ENCODE peak calls at places on chromosomes 1 and 21, in eight cellular contexts. R is aorta; D is CD8-positive, alpha-beta memory T cell; W is pancreas; G is tibial nerve; S is NT2/D1; P is IMR-90; U is body of pancreas. Z is an unnamed sample. For H3K9me3 and H3K27me3, the result is how much of the 10 kb centered on the place peaks cover.

GRCh38 chr1:26537951-26538352 is 8.4 kb downstream of the RPS6KA1 start:
- DNase-seq in R (no peak), D (no peak), W (no peak), G (no peak), S (no peak), P (peak), U (no peak), Z (no peak)

GRCh38 chr1:98422821-98423220 is 238.7 kb upstream of the SNX7 start:
- DNase-seq in R (no peak), D (no peak), W (no peak), G (no peak), S (no peak), P (no peak), U (no peak), Z (no peak)

GRCh38 chr1:25566730-25567341 is 23.4 kb downstream of the LDLRAP1 start:
- DNase-seq in R (no peak), D (no peak), W (no peak), G (peak), S (no peak), P (peak), U (no peak), Z (peak)

GRCh38 chr1:14909273-14909672 is 244.3 kb upstream of the TMEM51 start:
- DNase-seq in R (no peak), D (no peak), W (no peak), G (no peak), S (no peak), P (no peak), U (no peak), Z (no peak)

GRCh38 chr1:84859866-84860265 is 33.1 kb downstream of the LPAR3 start:
- DNase-seq in R (no peak), D (no peak), W (no peak), G (no peak), S (no peak), P (no peak), U (no peak), Z (no peak)

GRCh38 chr1:155873860-155874259 is 14.5 kb downstream of the SYT11 start:
- DNase-seq in R (no peak), D (no peak), W (no peak), G (no peak), S (no peak), P (peak), U (no peak), Z (no peak)

GRCh38 chr1:29657816-29658215 is 421.5 kb downstream of the PTPRU start:
- DNase-seq in R (no peak), D (no peak), W (no peak), G (no peak), S (no peak), P (no peak), U (no peak), Z (no peak)

GRCh38 chr21:27391990-27392389 is 425.1 kb upstream of the ADAMTS5 start:
- DNase-seq in R (no peak), D (no peak), W (no peak), G (no peak), S (no peak), P (no peak), U (no peak), Z (no peak)

GRCh38 chr1:42807056-42807668 is 9.8 kb upstream of the ERMAP start:
- DNase-seq in R (no peak), D (no peak), W (no peak), G (no peak), S (no peak), P (no peak), U (no peak), Z (no peak)

DNA sequence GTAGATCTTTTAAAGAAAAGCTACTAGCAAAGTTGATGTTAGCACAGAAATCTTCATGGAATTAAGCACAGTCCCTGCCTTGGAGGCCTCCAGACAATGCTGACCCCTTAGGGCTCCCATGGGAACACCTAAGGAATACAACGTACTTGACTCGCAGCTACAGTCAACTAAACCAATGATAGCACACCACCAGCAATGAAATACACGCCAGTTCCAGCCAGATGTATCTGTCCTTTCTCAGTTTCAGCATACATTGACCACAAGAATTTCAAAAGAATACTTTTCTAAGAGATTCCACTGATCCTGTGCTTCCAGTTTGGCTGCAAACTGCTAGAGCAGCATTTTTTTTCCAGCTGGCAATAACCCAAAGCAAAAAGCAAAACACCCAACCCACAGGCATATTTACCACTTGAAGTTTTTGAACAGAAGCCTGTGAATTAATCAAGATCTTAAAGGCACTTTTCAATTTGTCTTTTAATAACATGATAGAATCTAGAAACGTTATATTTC is 42.8 kb upstream of the KRTAP11-1 start:
- DNase-seq in R (no peak), D (no peak), W (no peak), G (no peak), S (no peak), P (no peak), U (no peak), Z (no peak)
- H3K9me3 ChIP-seq in R (under half), D (under half), W (under half), G (under half), S (under half), P (under half), U (under half), Z (under half)

GRCh38 chr21:33109574-33110339 is 39.8 kb downstream of the OLIG1 start:
- DNase-seq in R (peak), D (no peak), W (no peak), G (no peak), S (no peak), P (no peak), U (no peak), Z (no peak)
- H3K27me3 ChIP-seq in R (under half), D (under half), W (under half), G (under half), S (under half), P (half or more), U (under half), Z (under half)

DNA sequence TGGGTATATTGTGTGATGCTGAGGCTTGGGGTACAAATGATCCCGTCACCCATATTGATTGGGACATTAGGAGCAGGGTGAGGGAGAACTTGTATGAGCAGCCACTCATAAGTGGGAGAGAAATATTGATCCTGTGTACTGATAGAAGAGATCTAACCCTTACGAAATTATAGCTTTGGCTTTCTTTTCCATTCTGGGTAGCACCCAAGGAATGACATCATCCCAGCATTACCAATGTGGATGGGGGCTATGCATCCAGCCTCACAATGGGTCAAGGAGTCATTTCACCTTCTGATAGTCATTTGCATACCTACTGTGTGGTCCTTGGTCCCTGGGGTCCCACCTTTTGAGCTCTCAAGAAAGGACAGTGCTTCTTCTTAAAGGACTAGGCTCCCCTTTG is 1.9 kb upstream of the NAV1 start:
- DNase-seq in R (no peak), D (no peak), W (no peak), G (no peak), S (no peak), P (no peak), U (no peak), Z (no peak)
- H3K4me3 ChIP-seq in R (no peak), D (no peak), W (no peak), G (no peak), S (no peak), P (no peak), U (no peak), Z (no peak)

GRCh38 chr1:4307468-4307845 is 347.0 kb upstream of the AJAP1 start:
- DNase-seq in R (no peak), D (no peak), W (no peak), G (no peak), S (no peak), P (no peak), U (no peak), Z (no peak)

GRCh38 chr1:4306559-4307467 is 347.6 kb upstream of the AJAP1 start:
- DNase-seq in R (no peak), D (no peak), W (no peak), G (no peak), S (no peak), P (no peak), U (no peak), Z (no peak)

GRCh38 chr1:4303303-4303702 is 351.1 kb upstream of the AJAP1 start:
- DNase-seq in R (no peak), D (no peak), W (no peak), G (no peak), S (no peak), P (no peak), U (no peak), Z (no peak)

GRCh38 chr1:4307911-4308545 is 346.4 kb upstream of the AJAP1 start:
- DNase-seq in R (no peak), D (no peak), W (no peak), G (no peak), S (no peak), P (no peak), U (no peak), Z (no peak)

DNA sequence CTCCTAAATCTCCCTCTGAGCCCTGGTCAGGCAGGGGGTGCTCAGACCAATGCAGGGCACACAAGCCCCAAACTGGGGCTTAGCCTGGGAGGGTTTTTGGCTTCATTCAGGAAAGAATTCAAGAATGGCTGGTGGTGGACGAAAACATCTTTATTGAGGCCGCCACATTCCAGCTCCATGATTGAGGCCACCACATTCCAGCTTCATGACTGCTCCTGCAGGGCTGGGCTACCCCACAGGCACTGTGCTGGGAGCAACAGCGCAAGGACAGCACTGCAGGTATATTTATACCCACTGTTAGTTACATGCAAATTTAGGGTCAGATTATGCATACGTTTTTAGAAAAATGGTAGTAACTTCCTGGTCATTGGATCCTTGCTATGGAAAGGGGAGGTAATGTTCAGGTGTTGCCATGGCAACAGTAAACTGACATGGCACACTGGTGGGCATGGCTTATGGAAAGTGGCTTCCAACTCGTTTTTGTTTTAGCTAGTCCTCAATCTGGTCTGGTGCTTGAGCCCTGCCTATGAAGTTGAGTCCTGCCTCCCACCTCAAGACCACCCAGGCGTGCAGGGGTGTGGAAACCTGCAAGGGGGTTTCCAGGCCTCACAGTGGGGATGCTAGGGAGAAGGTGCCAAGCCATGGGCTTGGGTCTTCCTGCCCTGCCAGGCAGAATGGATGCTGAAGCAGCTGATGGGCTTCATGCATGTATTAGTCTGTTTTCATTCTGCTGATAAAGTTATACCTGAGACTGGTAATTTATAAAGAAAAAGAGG is 348.7 kb upstream of the AJAP1 start:
- DNase-seq in R (no peak), D (no peak), W (no peak), G (no peak), S (no peak), P (no peak), U (no peak), Z (no peak)
- H3K9me3 ChIP-seq in R (under half), D (under half), W (under half), G (under half), S (under half), P (half or more), U (under half), Z (under half)

GRCh38 chr1:114157275-114157660 is 3.6 kb upstream of the SYT6 start:
- DNase-seq in R (no peak), D (no peak), W (no peak), G (no peak), S (no peak), P (no peak), U (no peak), Z (no peak)

GRCh38 chr1:114154146-114154962 is 685 bp upstream of the SYT6 start:
- DNase-seq in R (no peak), D (no peak), W (no peak), G (no peak), S (no peak), P (no peak), U (peak), Z (no peak)

GRCh38 chr1:114154963-114155322 is 1.3 kb upstream of the SYT6 start:
- DNase-seq in R (no peak), D (peak), W (no peak), G (no peak), S (no peak), P (no peak), U (no peak), Z (peak)

GRCh38 chr1:114156538-114157274 is 3.0 kb upstream of the SYT6 start:
- DNase-seq in R (no peak), D (no peak), W (no peak), G (no peak), S (no peak), P (no peak), U (no peak), Z (no peak)

DNA sequence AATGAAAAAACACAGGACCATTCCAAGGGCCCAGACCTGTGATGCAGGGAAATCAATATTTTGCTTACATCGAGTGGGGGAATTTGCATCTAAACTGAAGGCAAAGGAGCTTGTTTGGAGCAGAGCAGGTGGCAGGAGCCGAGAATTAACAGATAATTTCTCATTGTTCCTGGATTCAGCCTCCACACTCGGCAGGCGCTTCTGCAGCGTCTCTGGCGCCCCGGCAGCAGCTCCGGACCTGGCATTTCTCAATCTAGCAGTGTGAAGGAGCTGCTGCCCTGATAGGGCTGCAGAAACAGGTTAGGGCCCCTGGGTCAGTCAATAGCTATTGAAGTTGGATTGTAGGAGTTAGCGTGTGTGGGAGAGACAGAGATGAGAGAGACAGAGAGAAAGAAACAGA is 2.1 kb upstream of the SYT6 start:
- DNase-seq in R (no peak), D (no peak), W (no peak), G (no peak), S (no peak), P (no peak), U (no peak), Z (no peak)
- H3K27me3 ChIP-seq in R (under half), D (under half), W (under half), G (under half), S (under half), P (half or more), U (under half), Z (under half)

GRCh38 chr1:160626560-160627342 is 20.1 kb downstream of the SLAMF1 start:
- DNase-seq in R (no peak), D (no peak), W (no peak), G (no peak), S (no peak), P (no peak), U (no peak), Z (no peak)
- H3K4me3 ChIP-seq in R (no peak), D (no peak), W (no peak), G (no peak), S (no peak), P (no peak), U (no peak), Z (no peak)

GRCh38 chr1:2810281-2810680 is 8.8 kb upstream of the TTC34 start:
- DNase-seq in R (no peak), D (no peak), W (no peak), G (no peak), S (no peak), P (no peak), U (no peak), Z (peak)

GRCh38 chr1:2809656-2810055 is 8.2 kb upstream of the TTC34 start:
- DNase-seq in R (no peak), D (no peak), W (no peak), G (no peak), S (no peak), P (no peak), U (no peak), Z (no peak)

GRCh38 chr1:2808386-2808705 is 6.9 kb upstream of the TTC34 start:
- DNase-seq in R (no peak), D (no peak), W (no peak), G (no peak), S (no peak), P (no peak), U (no peak), Z (peak)

GRCh38 chr1:2807678-2808385 is 6.3 kb upstream of the TTC34 start:
- DNase-seq in R (no peak), D (no peak), W (no peak), G (no peak), S (no peak), P (no peak), U (no peak), Z (peak)

GRCh38 chr1:2808831-2809605 is 7.5 kb upstream of the TTC34 start:
- DNase-seq in R (no peak), D (no peak), W (no peak), G (no peak), S (no peak), P (no peak), U (no peak), Z (no peak)
- H3K9me3 ChIP-seq in R (under half), D (under half), W (under half), G (under half), S (under half), P (half or more), U (under half), Z (under half)

GRCh38 chr1:204977327-204977726 is 65.7 kb upstream of the CNTN2 start:
- DNase-seq in R (no peak), D (no peak), W (no peak), G (no peak), S (no peak), P (no peak), U (no peak), Z (no peak)
- H3K27me3 ChIP-seq in R (under half), D (under half), W (under half), G (under half), S (under half), P (under half), U (under half), Z (under half)

DNA sequence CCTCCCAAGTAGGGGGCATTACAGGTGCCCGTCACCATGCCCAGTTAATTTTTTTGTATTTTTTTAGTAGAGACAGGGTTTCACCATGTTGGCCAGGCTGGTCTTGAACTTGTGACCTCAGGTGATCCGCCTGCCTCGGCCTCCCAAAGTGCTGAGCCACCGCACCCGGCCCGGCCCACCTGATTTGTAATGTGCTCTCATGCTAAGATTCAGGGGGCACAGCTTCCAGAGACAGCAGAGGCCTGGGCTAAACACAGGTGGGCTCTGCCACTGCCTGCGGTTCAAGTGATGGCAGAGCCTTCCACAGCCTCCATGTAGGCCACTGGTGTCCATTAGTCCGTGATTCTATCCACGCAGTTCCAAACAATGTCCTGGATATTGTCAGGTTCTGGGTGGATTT is 98.4 kb downstream of the PDE9A start:
- DNase-seq in R (no peak), D (no peak), W (no peak), G (no peak), S (no peak), P (no peak), U (no peak), Z (no peak)
- H3K4me3 ChIP-seq in R (no peak), D (no peak), W (no peak), G (no peak), S (no peak), P (no peak), U (no peak), Z (no peak)